ENCODE peak calls at places on chromosomes 6 and 20, in nine cellular contexts. N is effector memory CD4-positive, alpha-beta T cell; E is fibroblast of lung; Z is Peyer's patch; Q is cardiac muscle cell; S is psoas muscle; B is pancreas; U is PC-3; O is Panc1. L is an unnamed sample. For H3K36me3, the result is how much of the 10 kb centered on the place peaks cover.

GRCh38 chr6:13471184-13471583 is 16.2 kb downstream of the GFOD1 start:
- DNase-seq in N (no peak), E (no peak), Z (no peak), Q (no peak), S (no peak), B (no peak), U (no peak), O (no peak), L (no peak)

GRCh38 chr6:32816746-32817204 is at the start of gene HLA-DOB:
- DNase-seq in N (no peak), E (peak), Z (no peak), Q (peak), S (no peak), B (no peak), U (peak), O (no peak), L (peak)

GRCh38 chr20:24917797-24918578 is 31.1 kb upstream of the CST7 start:
- DNase-seq in N (no peak), E (peak), Z (peak), Q (peak), S (peak), B (peak), U (peak), O (peak), L (peak)

GRCh38 chr6:83359638-83360037 is 71.2 kb downstream of the ME1 start:
- DNase-seq in N (no peak), E (no peak), Z (no peak), Q (no peak), S (no peak), B (no peak), U (no peak), O (no peak), L (no peak)

GRCh38 chr6:89297695-89298351 is 17.3 kb downstream of the GABRR2 start:
- DNase-seq in N (peak), E (peak), Z (peak), Q (no peak), S (peak), B (no peak), U (peak), O (peak), L (peak)

GRCh38 chr6:35209081-35209480 is 4.7 kb upstream of the SCUBE3 start:
- DNase-seq in N (no peak), E (no peak), Z (no peak), Q (no peak), S (no peak), B (no peak), U (no peak), O (no peak), L (no peak)

GRCh38 chr6:149046822-149047246 is 270.7 kb upstream of the TAB2 start:
- DNase-seq in N (no peak), E (peak), Z (peak), Q (no peak), S (no peak), B (no peak), U (no peak), O (no peak), L (no peak)

GRCh38 chr6:26272171-26272631 is 92.8 kb upstream of the BTN3A2 start:
- DNase-seq in N (peak), E (no peak), Z (peak), Q (peak), S (peak), B (peak), U (no peak), O (no peak), L (no peak)

GRCh38 chr20:4821590-4821989 is 99.9 kb downstream of the PRND start:
- DNase-seq in N (no peak), E (no peak), Z (no peak), Q (no peak), S (no peak), B (no peak), U (no peak), O (no peak), L (no peak)

GRCh38 chr20:35602851-35603495 is 12.7 kb upstream of the SPAG4 start:
- DNase-seq in N (no peak), E (no peak), Z (no peak), Q (no peak), S (peak), B (no peak), U (no peak), O (no peak), L (no peak)

GRCh38 chr20:25198663-25199363 is 3.3 kb downstream of the ENTPD6 start:
- DNase-seq in N (no peak), E (no peak), Z (no peak), Q (no peak), S (no peak), B (no peak), U (no peak), O (no peak), L (no peak)

GRCh38 chr6:130183271-130184222 is 39.2 kb downstream of the SAMD3 start:
- DNase-seq in N (peak), E (no peak), Z (peak), Q (peak), S (no peak), B (no peak), U (no peak), O (no peak), L (no peak)

GRCh38 chr6:106425382-106425781 is 64.9 kb downstream of the CRYBG1 start:
- DNase-seq in N (no peak), E (no peak), Z (no peak), Q (no peak), S (no peak), B (no peak), U (no peak), O (no peak), L (no peak)

GRCh38 chr6:148888853-148889252 is 142.0 kb downstream of the UST start:
- DNase-seq in N (no peak), E (peak), Z (no peak), Q (no peak), S (no peak), B (no peak), U (no peak), O (no peak), L (no peak)

GRCh38 chr6:168217880-168218537 is 101.6 kb downstream of the DACT2 start:
- DNase-seq in N (no peak), E (no peak), Z (no peak), Q (no peak), S (no peak), B (no peak), U (no peak), O (no peak), L (no peak)

GRCh38 chr6:36241728-36242127 is 28.1 kb upstream of the PNPLA1 start:
- DNase-seq in N (no peak), E (peak), Z (no peak), Q (no peak), S (no peak), B (no peak), U (no peak), O (no peak), L (no peak)

GRCh38 chr6:121851056-121851455 is 415.6 kb downstream of the GJA1 start:
- DNase-seq in N (no peak), E (peak), Z (no peak), Q (peak), S (no peak), B (no peak), U (no peak), O (no peak), L (no peak)

GRCh38 chr6:14276667-14277404 is 159.3 kb downstream of the CD83 start:
- DNase-seq in N (no peak), E (peak), Z (peak), Q (no peak), S (no peak), B (no peak), U (no peak), O (no peak), L (no peak)

GRCh38 chr20:38151455-38151854 is 13.6 kb downstream of the TGM2 start:
- DNase-seq in N (no peak), E (no peak), Z (no peak), Q (no peak), S (no peak), B (no peak), U (no peak), O (no peak), L (no peak)
- H3K27ac ChIP-seq in N (no peak), E (no peak), Z (peak), Q (no peak), S (peak), B (no peak), U (peak), O (no peak), L (peak)

DNA sequence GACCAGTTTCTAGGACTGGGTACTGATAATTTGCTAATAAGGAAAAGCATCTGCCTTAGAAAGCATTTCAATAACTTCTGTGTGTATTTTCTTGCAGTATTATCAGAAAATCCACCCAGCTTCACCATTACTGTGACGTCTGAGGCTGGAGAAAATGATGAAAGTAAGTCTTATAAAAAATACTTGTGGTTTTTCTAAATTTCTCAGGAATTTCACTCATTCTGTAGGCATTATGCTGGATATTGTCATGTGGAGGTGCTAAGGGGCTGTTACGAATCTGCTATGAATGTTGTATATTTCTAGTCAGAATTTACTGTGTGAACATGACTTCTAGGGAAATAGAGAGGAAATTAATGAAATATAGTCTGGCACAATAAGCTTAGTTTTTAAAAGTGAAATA is 8.9 kb downstream of the RWDD1 start:
- DNase-seq in N (no peak), E (peak), Z (no peak), Q (no peak), S (no peak), B (no peak), U (no peak), O (no peak), L (no peak)
- H3K36me3 ChIP-seq in N (under half), E (under half), Z (under half), Q (under half), S (half or more), B (under half), U (under half), O (under half), L (under half)

DNA sequence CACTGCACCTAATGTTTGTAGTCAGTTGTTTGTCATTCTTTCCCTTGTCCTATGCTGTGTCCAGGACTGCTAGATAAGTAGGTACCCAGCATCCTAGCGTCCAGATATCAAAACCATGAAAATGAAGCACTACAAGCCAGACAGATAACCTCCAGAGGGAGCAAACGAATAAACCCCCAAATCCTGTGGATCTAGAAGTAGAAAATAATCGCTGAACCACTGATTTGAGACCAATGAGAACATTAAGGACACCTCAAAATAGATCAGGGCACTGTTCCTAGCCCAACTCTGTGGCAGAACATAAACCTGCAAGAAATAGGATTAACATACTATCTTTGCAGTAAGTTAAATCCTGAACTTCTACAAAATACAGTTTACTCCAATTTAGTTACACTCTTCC is 1.1 kb upstream of the KLHL32 start:
- DNase-seq in N (no peak), E (no peak), Z (no peak), Q (no peak), S (no peak), B (no peak), U (no peak), O (no peak), L (no peak)
- H3K4me3 ChIP-seq in N (no peak), E (no peak), Z (no peak), Q (no peak), S (peak), B (no peak), U (no peak), O (no peak), L (no peak)

GRCh38 chr20:62953839-62954703 is 1.6 kb downstream of the SLC17A9 start:
- DNase-seq in N (peak), E (peak), Z (peak), Q (peak), S (peak), B (no peak), U (no peak), O (no peak), L (peak)
- H3K27ac ChIP-seq in N (peak), E (peak), Z (peak), Q (peak), S (peak), B (no peak), U (no peak), O (no peak), L (peak)

GRCh38 chr6:160103825-160104100 is 17.9 kb upstream of the SLC22A1 start:
- DNase-seq in N (no peak), E (no peak), Z (no peak), Q (no peak), S (no peak), B (no peak), U (no peak), O (no peak), L (no peak)
- H3K36me3 ChIP-seq in N (under half), E (under half), Z (under half), Q (under half), S (half or more), B (under half), U (under half), O (under half), L (under half)